ENCODE peak calls at places on chromosome 10, in ten cellular contexts. One of them, this sample, is unnamed.

GRCh38 chr10:69910566-69910965 is 108.9 kb downstream of the COL13A1 start:
- DNase-seq in transverse colon: no peak
- DNase-seq in sigmoid colon: no peak
- DNase-seq in H1: no peak
- DNase-seq in stomach: no peak
- DNase-seq in HepG2: no peak
- DNase-seq in upper lobe of left lung: no peak
- DNase-seq in suprapubic skin: no peak
- DNase-seq in GM12878: no peak
- DNase-seq in K562: no peak
- DNase-seq in this sample: no peak

GRCh38 chr10:97096327-97097153 is 89.2 kb downstream of the SLIT1 start:
- DNase-seq in transverse colon: no peak
- DNase-seq in sigmoid colon: no peak
- DNase-seq in H1: no peak
- DNase-seq in stomach: no peak
- DNase-seq in HepG2: no peak
- DNase-seq in upper lobe of left lung: no peak
- DNase-seq in suprapubic skin: no peak
- DNase-seq in GM12878: no peak
- DNase-seq in K562: no peak
- DNase-seq in this sample: no peak

GRCh38 chr10:107546986-107547385 is 382.5 kb upstream of the SORCS1 start:
- DNase-seq in transverse colon: no peak
- DNase-seq in sigmoid colon: no peak
- DNase-seq in H1: no peak
- DNase-seq in stomach: no peak
- DNase-seq in HepG2: no peak
- DNase-seq in upper lobe of left lung: no peak
- DNase-seq in suprapubic skin: no peak
- DNase-seq in GM12878: no peak
- DNase-seq in K562: no peak
- DNase-seq in this sample: no peak

GRCh38 chr10:76270464-76270863 is 839.0 kb downstream of the LRMDA start:
- DNase-seq in transverse colon: no peak
- DNase-seq in sigmoid colon: no peak
- DNase-seq in H1: no peak
- DNase-seq in stomach: no peak
- DNase-seq in HepG2: no peak
- DNase-seq in upper lobe of left lung: no peak
- DNase-seq in suprapubic skin: no peak
- DNase-seq in GM12878: no peak
- DNase-seq in K562: no peak
- DNase-seq in this sample: no peak

GRCh38 chr10:70518695-70519094 is 40.1 kb downstream of the PALD1 start:
- DNase-seq in transverse colon: no peak
- DNase-seq in sigmoid colon: no peak
- DNase-seq in H1: no peak
- DNase-seq in stomach: no peak
- DNase-seq in HepG2: no peak
- DNase-seq in upper lobe of left lung: no peak
- DNase-seq in suprapubic skin: no peak
- DNase-seq in GM12878: no peak
- DNase-seq in K562: no peak
- DNase-seq in this sample: no peak

GRCh38 chr10:133195096-133195495 is 34.9 kb upstream of the UTF1 start:
- DNase-seq in transverse colon: no peak
- DNase-seq in sigmoid colon: no peak
- DNase-seq in H1: no peak
- DNase-seq in stomach: no peak
- DNase-seq in HepG2: no peak
- DNase-seq in upper lobe of left lung: no peak
- DNase-seq in suprapubic skin: no peak
- DNase-seq in GM12878: no peak
- DNase-seq in K562: no peak
- DNase-seq in this sample: no peak

GRCh38 chr10:103816431-103816830 is 38.9 kb downstream of the SH3PXD2A start:
- DNase-seq in transverse colon: no peak
- DNase-seq in sigmoid colon: peak
- DNase-seq in H1: no peak
- DNase-seq in stomach: no peak
- DNase-seq in HepG2: no peak
- DNase-seq in upper lobe of left lung: no peak
- DNase-seq in suprapubic skin: no peak
- DNase-seq in GM12878: no peak
- DNase-seq in K562: no peak
- DNase-seq in this sample: no peak

GRCh38 chr10:106189254-106189653 is 975.3 kb downstream of the SORCS1 start:
- DNase-seq in transverse colon: no peak
- DNase-seq in sigmoid colon: no peak
- DNase-seq in H1: peak
- DNase-seq in stomach: peak
- DNase-seq in HepG2: peak
- DNase-seq in upper lobe of left lung: no peak
- DNase-seq in suprapubic skin: no peak
- DNase-seq in GM12878: no peak
- DNase-seq in K562: no peak
- DNase-seq in this sample: no peak

GRCh38 chr10:130412317-130412716 is 276.1 kb downstream of the GLRX3 start:
- DNase-seq in transverse colon: no peak
- DNase-seq in sigmoid colon: peak
- DNase-seq in H1: no peak
- DNase-seq in stomach: no peak
- DNase-seq in HepG2: no peak
- DNase-seq in upper lobe of left lung: no peak
- DNase-seq in suprapubic skin: no peak
- DNase-seq in GM12878: no peak
- DNase-seq in K562: no peak
- DNase-seq in this sample: no peak

GRCh38 chr10:5573968-5574641 is 49.3 kb downstream of the CALML3 start:
- DNase-seq in transverse colon: no peak
- DNase-seq in sigmoid colon: peak
- DNase-seq in H1: no peak
- DNase-seq in stomach: no peak
- DNase-seq in HepG2: no peak
- DNase-seq in upper lobe of left lung: no peak
- DNase-seq in suprapubic skin: no peak
- DNase-seq in GM12878: no peak
- DNase-seq in K562: no peak
- DNase-seq in this sample: no peak

GRCh38 chr10:90780488-90780887 is 77.4 kb downstream of the HTR7 start:
- DNase-seq in transverse colon: no peak
- DNase-seq in sigmoid colon: no peak
- DNase-seq in H1: no peak
- DNase-seq in stomach: no peak
- DNase-seq in HepG2: no peak
- DNase-seq in upper lobe of left lung: no peak
- DNase-seq in suprapubic skin: no peak
- DNase-seq in GM12878: no peak
- DNase-seq in K562: no peak
- DNase-seq in this sample: no peak

GRCh38 chr10:104779701-104780100 is 138.6 kb downstream of the SORCS3 start:
- DNase-seq in transverse colon: no peak
- DNase-seq in sigmoid colon: no peak
- DNase-seq in H1: no peak
- DNase-seq in stomach: no peak
- DNase-seq in HepG2: no peak
- DNase-seq in upper lobe of left lung: no peak
- DNase-seq in suprapubic skin: no peak
- DNase-seq in GM12878: no peak
- DNase-seq in K562: no peak
- DNase-seq in this sample: no peak

GRCh38 chr10:32540691-32541470 is 94.9 kb downstream of the CCDC7 start:
- DNase-seq in transverse colon: no peak
- DNase-seq in sigmoid colon: no peak
- DNase-seq in H1: no peak
- DNase-seq in stomach: no peak
- DNase-seq in HepG2: peak
- DNase-seq in upper lobe of left lung: no peak
- DNase-seq in suprapubic skin: no peak
- DNase-seq in GM12878: no peak
- DNase-seq in K562: no peak
- DNase-seq in this sample: no peak

GRCh38 chr10:32538256-32538655 is 92.3 kb downstream of the CCDC7 start:
- DNase-seq in transverse colon: no peak
- DNase-seq in sigmoid colon: no peak
- DNase-seq in H1: no peak
- DNase-seq in stomach: no peak
- DNase-seq in HepG2: no peak
- DNase-seq in upper lobe of left lung: no peak
- DNase-seq in suprapubic skin: no peak
- DNase-seq in GM12878: no peak
- DNase-seq in K562: no peak
- DNase-seq in this sample: no peak
- TF ChIP-seq EP300 in transverse colon: no peak
- TF ChIP-seq EP300 in sigmoid colon: no peak
- TF ChIP-seq EP300 in H1: no peak
- TF ChIP-seq EP300 in stomach: no peak
- TF ChIP-seq EP300 in HepG2: no peak
- TF ChIP-seq EP300 in upper lobe of left lung: no peak
- TF ChIP-seq EP300 in suprapubic skin: no peak
- TF ChIP-seq EP300 in GM12878: no peak
- TF ChIP-seq EP300 in K562: no peak
- TF ChIP-seq EP300 in this sample: no peak

DNA sequence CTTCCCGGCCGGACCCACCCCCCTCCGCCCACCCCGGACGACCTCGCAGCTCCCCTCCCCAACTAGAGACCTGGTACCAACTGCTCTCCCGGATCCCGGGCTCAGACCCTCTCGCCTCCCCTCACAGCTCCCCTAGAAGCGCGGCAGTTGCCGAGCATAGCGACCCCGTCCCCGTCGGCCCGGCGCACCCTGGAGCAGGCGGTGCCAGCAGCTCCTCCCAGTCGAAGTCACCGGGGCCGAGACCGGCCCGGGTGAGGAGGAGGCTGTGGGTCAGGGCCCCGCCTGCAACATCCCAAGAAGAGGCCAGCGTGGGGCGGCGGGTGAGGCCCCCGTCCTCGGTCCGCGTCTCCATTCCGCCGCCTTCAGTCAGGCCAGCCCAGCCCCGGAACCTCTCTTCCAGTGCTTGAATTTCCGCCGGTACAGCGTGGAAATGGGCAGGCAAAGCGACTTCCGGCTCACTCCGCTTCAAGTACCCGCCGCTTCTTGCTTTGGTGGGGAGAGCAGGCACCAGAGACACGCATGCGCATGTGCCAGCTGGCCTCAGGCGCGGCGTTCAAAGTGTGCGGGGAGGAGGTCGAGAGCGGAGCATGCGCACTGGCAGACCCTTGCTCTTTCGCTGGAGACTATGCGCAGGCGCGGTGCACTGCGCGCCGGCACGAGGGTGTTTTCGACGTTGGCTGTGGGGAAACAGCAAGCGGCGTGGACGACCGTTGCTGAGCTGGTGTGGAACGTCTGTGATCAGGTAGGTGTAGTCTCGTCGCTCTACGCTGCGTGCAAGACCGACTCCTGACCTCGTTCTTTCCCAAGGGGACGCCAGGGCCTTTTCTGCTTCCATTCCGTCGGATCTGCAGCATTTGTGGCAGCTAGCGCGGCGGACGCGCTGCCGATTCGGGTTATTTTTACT is at the start of gene C10orf88:
- DNase-seq in transverse colon: peak
- DNase-seq in sigmoid colon: peak
- DNase-seq in H1: peak
- DNase-seq in stomach: peak
- DNase-seq in HepG2: peak
- DNase-seq in upper lobe of left lung: peak
- DNase-seq in suprapubic skin: peak
- DNase-seq in GM12878: peak
- DNase-seq in K562: peak
- DNase-seq in this sample: peak
- TF ChIP-seq POLR2A in transverse colon: peak
- TF ChIP-seq POLR2A in sigmoid colon: no peak
- TF ChIP-seq POLR2A in H1: peak
- TF ChIP-seq POLR2A in stomach: no peak
- TF ChIP-seq POLR2A in HepG2: peak
- TF ChIP-seq POLR2A in upper lobe of left lung: no peak
- TF ChIP-seq POLR2A in suprapubic skin: no peak
- TF ChIP-seq POLR2A in GM12878: peak
- TF ChIP-seq POLR2A in K562: peak
- TF ChIP-seq POLR2A in this sample: no peak

DNA sequence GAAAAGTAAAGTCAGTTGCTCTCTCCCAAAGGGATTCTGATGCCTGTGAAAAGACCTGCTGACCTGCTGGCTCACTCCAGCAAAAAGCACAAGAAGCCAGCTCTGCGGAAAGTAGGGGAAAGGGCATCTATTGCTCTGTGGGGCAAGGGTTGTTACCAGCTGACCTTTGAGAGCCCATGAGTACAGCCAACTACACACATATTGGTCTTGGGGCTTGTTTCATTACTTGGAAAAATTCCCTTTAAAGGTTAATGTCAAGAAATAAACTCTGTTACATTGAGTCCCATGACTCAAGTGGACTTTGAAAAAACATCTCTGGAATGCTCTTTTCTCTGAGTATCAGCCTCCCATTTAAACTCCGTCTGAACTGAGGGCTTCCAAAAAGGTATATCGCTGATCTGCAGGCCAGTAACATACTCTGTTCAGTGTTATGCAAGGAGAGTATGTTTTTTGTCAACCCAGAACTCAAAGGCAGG is 53.2 kb downstream of the PANK1 start:
- DNase-seq in transverse colon: no peak
- DNase-seq in sigmoid colon: no peak
- DNase-seq in H1: no peak
- DNase-seq in stomach: no peak
- DNase-seq in HepG2: no peak
- DNase-seq in upper lobe of left lung: peak
- DNase-seq in suprapubic skin: no peak
- DNase-seq in GM12878: no peak
- DNase-seq in K562: no peak
- DNase-seq in this sample: no peak
- TF ChIP-seq POLR2AphosphoS5 in transverse colon: no peak
- TF ChIP-seq POLR2AphosphoS5 in sigmoid colon: peak
- TF ChIP-seq POLR2AphosphoS5 in H1: no peak
- TF ChIP-seq POLR2AphosphoS5 in stomach: no peak
- TF ChIP-seq POLR2AphosphoS5 in HepG2: no peak
- TF ChIP-seq POLR2AphosphoS5 in upper lobe of left lung: no peak
- TF ChIP-seq POLR2AphosphoS5 in suprapubic skin: no peak
- TF ChIP-seq POLR2AphosphoS5 in GM12878: no peak
- TF ChIP-seq POLR2AphosphoS5 in K562: no peak
- TF ChIP-seq POLR2AphosphoS5 in this sample: no peak

DNA sequence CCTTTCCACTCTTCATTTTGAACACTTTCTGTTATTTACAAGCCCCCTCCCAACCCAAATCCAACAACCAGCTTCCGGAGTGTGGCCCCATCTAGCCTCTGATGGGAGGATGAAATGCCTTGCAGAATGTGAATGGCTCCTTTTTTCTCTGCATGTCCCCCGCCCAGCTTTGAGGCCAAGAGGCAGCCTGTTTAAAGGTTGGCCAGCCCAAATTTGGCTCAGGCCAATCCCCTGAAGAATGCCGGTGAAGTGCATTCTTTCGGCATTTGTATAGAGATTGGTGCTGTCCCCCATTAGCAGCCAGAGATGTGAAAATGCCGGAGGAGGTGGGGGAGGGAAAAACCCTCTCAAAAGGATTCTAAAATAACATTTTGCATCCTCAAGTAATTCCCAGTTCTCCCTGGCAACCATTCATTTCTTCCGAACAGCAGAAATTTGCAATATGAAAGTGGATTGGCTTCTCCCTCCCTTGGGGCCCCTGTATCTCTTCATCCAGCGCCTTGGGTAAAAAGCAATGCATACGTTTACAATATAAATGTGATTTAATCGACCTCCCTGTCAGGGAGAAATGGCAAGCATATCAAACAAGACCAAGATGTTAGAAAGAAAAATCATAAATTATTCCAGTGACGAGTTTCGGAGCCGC is 323.5 kb downstream of the RPS24 start:
- DNase-seq in transverse colon: no peak
- DNase-seq in sigmoid colon: no peak
- DNase-seq in H1: no peak
- DNase-seq in stomach: no peak
- DNase-seq in HepG2: no peak
- DNase-seq in upper lobe of left lung: no peak
- DNase-seq in suprapubic skin: no peak
- DNase-seq in GM12878: no peak
- DNase-seq in K562: no peak
- DNase-seq in this sample: no peak
- TF ChIP-seq EP300 in transverse colon: no peak
- TF ChIP-seq EP300 in sigmoid colon: no peak
- TF ChIP-seq EP300 in H1: no peak
- TF ChIP-seq EP300 in stomach: no peak
- TF ChIP-seq EP300 in HepG2: no peak
- TF ChIP-seq EP300 in upper lobe of left lung: no peak
- TF ChIP-seq EP300 in suprapubic skin: no peak
- TF ChIP-seq EP300 in GM12878: no peak
- TF ChIP-seq EP300 in K562: no peak
- TF ChIP-seq EP300 in this sample: no peak

This sample was measured in esophagus muscularis mucosa.